ENCODE peak calls at places on chromosome X, in eight cellular contexts. One of them, this sample, is unnamed.

GRCh38 chrX:41001327-41001726 is 83.9 kb upstream of the USP9X start:
- DNase-seq in BJ: no peak
- DNase-seq in esophagus muscularis mucosa: no peak
- DNase-seq in PC-3: no peak
- DNase-seq in GM23338: no peak
- DNase-seq in WERI-Rb-1: no peak
- DNase-seq in cardiac muscle cell: peak; percentile 17
- DNase-seq in mucosa of descending colon: no peak
- DNase-seq in this sample: no peak

GRCh38 chrX:103681443-103681842 is 5.1 kb downstream of the MORF4L2 start:
- DNase-seq in BJ: no peak
- DNase-seq in esophagus muscularis mucosa: no peak
- DNase-seq in PC-3: no peak
- DNase-seq in GM23338: no peak
- DNase-seq in WERI-Rb-1: no peak
- DNase-seq in cardiac muscle cell: no peak
- DNase-seq in mucosa of descending colon: no peak
- DNase-seq in this sample: no peak

GRCh38 chrX:118495061-118495921 is at the start of gene DOCK11:
- DNase-seq in BJ: peak; percentile 57
- DNase-seq in esophagus muscularis mucosa: peak; percentile 96
- DNase-seq in PC-3: peak; percentile 57
- DNase-seq in GM23338: peak; percentile 71
- DNase-seq in WERI-Rb-1: peak; percentile 52
- DNase-seq in cardiac muscle cell: peak; percentile 79
- DNase-seq in mucosa of descending colon: peak; percentile 75
- DNase-seq in this sample: no peak

GRCh38 chrX:155632424-155633100 is 19.8 kb upstream of the TMLHE start:
- DNase-seq in BJ: no peak
- DNase-seq in esophagus muscularis mucosa: no peak
- DNase-seq in PC-3: no peak
- DNase-seq in GM23338: no peak
- DNase-seq in WERI-Rb-1: no peak
- DNase-seq in cardiac muscle cell: no peak
- DNase-seq in mucosa of descending colon: no peak
- DNase-seq in this sample: no peak

GRCh38 chrX:31271615-31272471 is 200.0 kb upstream of the FTHL17 start:
- DNase-seq in BJ: no peak
- DNase-seq in esophagus muscularis mucosa: no peak
- DNase-seq in PC-3: peak; percentile 2
- DNase-seq in GM23338: no peak
- DNase-seq in WERI-Rb-1: no peak
- DNase-seq in cardiac muscle cell: no peak
- DNase-seq in mucosa of descending colon: no peak
- DNase-seq in this sample: peak; percentile 66

GRCh38 chrX:40734956-40735317 is 405 bp downstream of the MED14 start:
- DNase-seq in BJ: no peak
- DNase-seq in esophagus muscularis mucosa: no peak
- DNase-seq in PC-3: no peak
- DNase-seq in GM23338: peak; percentile 18
- DNase-seq in WERI-Rb-1: peak; percentile 49
- DNase-seq in cardiac muscle cell: no peak
- DNase-seq in mucosa of descending colon: no peak
- DNase-seq in this sample: no peak

GRCh38 chrX:134623293-134624045 is 34.8 kb downstream of the PLAC1 start:
- DNase-seq in BJ: no peak
- DNase-seq in esophagus muscularis mucosa: no peak
- DNase-seq in PC-3: peak; percentile 56
- DNase-seq in GM23338: no peak
- DNase-seq in WERI-Rb-1: no peak
- DNase-seq in cardiac muscle cell: no peak
- DNase-seq in mucosa of descending colon: no peak
- DNase-seq in this sample: peak; percentile 37

GRCh38 chrX:40170830-40171512 is 73.2 kb upstream of the BCOR start:
- DNase-seq in BJ: no peak
- DNase-seq in esophagus muscularis mucosa: no peak
- DNase-seq in PC-3: peak; percentile 38
- DNase-seq in GM23338: peak; percentile 17
- DNase-seq in WERI-Rb-1: peak; percentile 86
- DNase-seq in cardiac muscle cell: peak; percentile 56
- DNase-seq in mucosa of descending colon: peak; percentile 35
- DNase-seq in this sample: no peak

GRCh38 chrX:69297521-69297920 is 132.3 kb upstream of the PJA1 start:
- DNase-seq in BJ: no peak
- DNase-seq in esophagus muscularis mucosa: no peak
- DNase-seq in PC-3: no peak
- DNase-seq in GM23338: no peak
- DNase-seq in WERI-Rb-1: no peak
- DNase-seq in cardiac muscle cell: no peak
- DNase-seq in mucosa of descending colon: no peak
- DNase-seq in this sample: no peak

GRCh38 chrX:6226646-6227444 is 1.8 kb downstream of the NLGN4X start:
- DNase-seq in BJ: no peak
- DNase-seq in esophagus muscularis mucosa: no peak
- DNase-seq in PC-3: no peak
- DNase-seq in GM23338: peak; percentile 33
- DNase-seq in WERI-Rb-1: peak; percentile 7
- DNase-seq in cardiac muscle cell: peak; percentile 53
- DNase-seq in mucosa of descending colon: no peak
- DNase-seq in this sample: no peak

GRCh38 chrX:6223516-6223915 is 5.2 kb downstream of the NLGN4X start:
- DNase-seq in BJ: no peak
- DNase-seq in esophagus muscularis mucosa: no peak
- DNase-seq in PC-3: no peak
- DNase-seq in GM23338: no peak
- DNase-seq in WERI-Rb-1: no peak
- DNase-seq in cardiac muscle cell: no peak
- DNase-seq in mucosa of descending colon: no peak
- DNase-seq in this sample: no peak

GRCh38 chrX:6226053-6226645 is 2.5 kb downstream of the NLGN4X start:
- DNase-seq in BJ: no peak
- DNase-seq in esophagus muscularis mucosa: no peak
- DNase-seq in PC-3: no peak
- DNase-seq in GM23338: peak; percentile 73
- DNase-seq in WERI-Rb-1: peak; percentile 7
- DNase-seq in cardiac muscle cell: peak; percentile 65
- DNase-seq in mucosa of descending colon: peak; percentile 13
- DNase-seq in this sample: no peak

GRCh38 chrX:6227445-6227820 is 1.2 kb downstream of the NLGN4X start:
- DNase-seq in BJ: no peak
- DNase-seq in esophagus muscularis mucosa: no peak
- DNase-seq in PC-3: no peak
- DNase-seq in GM23338: peak; percentile 11
- DNase-seq in WERI-Rb-1: no peak
- DNase-seq in cardiac muscle cell: peak; percentile 7
- DNase-seq in mucosa of descending colon: no peak
- DNase-seq in this sample: no peak

DNA sequence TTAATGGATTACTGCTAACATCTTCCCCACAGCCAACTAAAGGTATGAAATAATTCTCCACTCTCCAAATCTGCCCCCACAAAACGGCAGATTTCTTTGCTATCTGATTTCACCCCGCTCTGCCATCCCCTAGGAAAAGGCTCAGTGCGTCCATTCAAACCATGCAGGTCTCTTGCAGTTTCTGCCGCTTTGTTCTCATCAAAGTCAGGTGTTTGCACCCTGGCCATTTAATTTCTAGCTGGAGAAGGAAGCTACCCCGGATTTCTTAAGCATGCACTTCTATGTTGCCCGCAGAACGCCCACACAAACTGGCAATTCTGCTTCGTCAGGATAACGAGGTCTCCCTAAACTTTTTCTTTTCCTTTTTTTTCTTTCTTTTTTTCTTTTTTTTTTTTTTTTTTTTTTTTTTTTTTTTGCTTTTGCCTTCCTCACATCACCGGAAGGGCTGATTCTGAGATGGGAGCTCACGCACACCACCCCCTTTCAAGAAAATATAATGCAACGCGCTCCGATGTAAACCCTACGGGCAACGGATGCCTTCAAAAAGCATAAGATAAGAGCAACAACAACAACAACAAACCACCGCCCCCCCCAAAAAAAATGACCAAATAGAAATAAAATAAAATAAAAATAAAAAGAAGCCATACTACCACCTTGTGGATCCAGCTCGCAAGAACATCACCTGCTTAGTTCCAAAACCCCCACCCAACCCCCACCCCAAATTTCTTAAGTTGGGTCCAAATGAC is 3.2 kb downstream of the NLGN4X start:
- DNase-seq in BJ: no peak
- DNase-seq in esophagus muscularis mucosa: no peak
- DNase-seq in PC-3: no peak
- DNase-seq in GM23338: peak; percentile 32
- DNase-seq in WERI-Rb-1: no peak
- DNase-seq in cardiac muscle cell: peak; percentile 11
- DNase-seq in mucosa of descending colon: no peak
- DNase-seq in this sample: no peak
- TF ChIP-seq CTCF in BJ: no peak
- TF ChIP-seq CTCF in esophagus muscularis mucosa: no peak
- TF ChIP-seq CTCF in PC-3: no peak
- TF ChIP-seq CTCF in GM23338: no peak
- TF ChIP-seq CTCF in WERI-Rb-1: no peak
- TF ChIP-seq CTCF in cardiac muscle cell: no peak
- TF ChIP-seq CTCF in mucosa of descending colon: no peak
- TF ChIP-seq CTCF in this sample: no peak

GRCh38 chrX:37684918-37685317 is 673 bp upstream of the XK start:
- DNase-seq in BJ: no peak
- DNase-seq in esophagus muscularis mucosa: no peak
- DNase-seq in PC-3: peak; percentile 18
- DNase-seq in GM23338: no peak
- DNase-seq in WERI-Rb-1: no peak
- DNase-seq in cardiac muscle cell: no peak
- DNase-seq in mucosa of descending colon: no peak
- DNase-seq in this sample: no peak
- H3K4me3 ChIP-seq in BJ: no peak overlapping the region
- H3K4me3 ChIP-seq in esophagus muscularis mucosa: peak overlapping the region; percentile 66
- H3K4me3 ChIP-seq in PC-3: peak overlapping the region; percentile 46
- H3K4me3 ChIP-seq in GM23338: peak overlapping the region; percentile 47
- H3K4me3 ChIP-seq in WERI-Rb-1: no peak overlapping the region
- H3K4me3 ChIP-seq in cardiac muscle cell: no peak overlapping the region
- H3K4me3 ChIP-seq in mucosa of descending colon: no peak overlapping the region
- H3K4me3 ChIP-seq in this sample: no peak overlapping the region

GRCh38 chrX:153704021-153704526 is 16.3 kb downstream of the SLC6A8 start:
- DNase-seq in BJ: no peak
- DNase-seq in esophagus muscularis mucosa: no peak
- DNase-seq in PC-3: no peak
- DNase-seq in GM23338: no peak
- DNase-seq in WERI-Rb-1: no peak
- DNase-seq in cardiac muscle cell: no peak
- DNase-seq in mucosa of descending colon: no peak
- DNase-seq in this sample: peak; percentile 45

GRCh38 chrX:153708415-153708814 is 15.8 kb downstream of the BCAP31 start:
- DNase-seq in BJ: peak; percentile 39
- DNase-seq in esophagus muscularis mucosa: no peak
- DNase-seq in PC-3: peak; percentile 90
- DNase-seq in GM23338: peak; percentile 73
- DNase-seq in WERI-Rb-1: peak; percentile 93
- DNase-seq in cardiac muscle cell: peak; percentile 70
- DNase-seq in mucosa of descending colon: peak; percentile 87
- DNase-seq in this sample: peak; percentile 87

GRCh38 chrX:153706799-153707198 is 17.4 kb downstream of the BCAP31 start:
- DNase-seq in BJ: no peak
- DNase-seq in esophagus muscularis mucosa: no peak
- DNase-seq in PC-3: no peak
- DNase-seq in GM23338: no peak
- DNase-seq in WERI-Rb-1: no peak
- DNase-seq in cardiac muscle cell: no peak
- DNase-seq in mucosa of descending colon: no peak
- DNase-seq in this sample: no peak

GRCh38 chrX:153709726-153710674 is 14.2 kb downstream of the BCAP31 start:
- DNase-seq in BJ: no peak
- DNase-seq in esophagus muscularis mucosa: no peak
- DNase-seq in PC-3: no peak
- DNase-seq in GM23338: no peak
- DNase-seq in WERI-Rb-1: no peak
- DNase-seq in cardiac muscle cell: no peak
- DNase-seq in mucosa of descending colon: no peak
- DNase-seq in this sample: no peak

DNA sequence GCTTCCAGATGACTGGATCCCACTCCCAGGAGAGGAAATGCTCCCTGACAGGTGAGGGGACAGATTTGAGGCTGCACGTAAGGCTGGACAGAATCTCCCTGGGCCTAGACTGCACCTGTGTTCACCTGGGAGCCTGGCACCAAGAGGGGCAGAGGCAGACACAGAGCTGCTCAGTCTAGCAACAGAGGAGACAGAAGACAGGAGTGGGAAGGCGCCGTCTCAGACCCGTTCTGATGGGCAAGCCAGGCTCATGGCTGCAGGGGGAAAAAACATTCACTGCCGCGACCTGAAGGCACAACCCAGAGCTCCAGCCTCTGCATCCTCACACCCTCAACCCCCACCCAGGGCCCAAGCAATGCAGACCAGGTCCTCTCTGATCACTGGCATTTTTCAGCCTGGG is 16.8 kb downstream of the BCAP31 start:
- DNase-seq in BJ: no peak
- DNase-seq in esophagus muscularis mucosa: no peak
- DNase-seq in PC-3: no peak
- DNase-seq in GM23338: no peak
- DNase-seq in WERI-Rb-1: no peak
- DNase-seq in cardiac muscle cell: no peak
- DNase-seq in mucosa of descending colon: no peak
- DNase-seq in this sample: no peak
- H3K36me3 ChIP-seq in BJ: peaks cover 5% of the 10 kb centered on the region
- H3K36me3 ChIP-seq in esophagus muscularis mucosa: peaks cover 18% of the 10 kb centered on the region
- H3K36me3 ChIP-seq in PC-3: peaks cover 11% of the 10 kb centered on the region
- H3K36me3 ChIP-seq in GM23338: no peaks in the 10 kb centered on the region
- H3K36me3 ChIP-seq in WERI-Rb-1: peaks cover 30% of the 10 kb centered on the region
- H3K36me3 ChIP-seq in cardiac muscle cell: no peaks in the 10 kb centered on the region
- H3K36me3 ChIP-seq in mucosa of descending colon: no peaks in the 10 kb centered on the region
- H3K36me3 ChIP-seq in this sample: peaks cover 4% of the 10 kb centered on the region

DNA sequence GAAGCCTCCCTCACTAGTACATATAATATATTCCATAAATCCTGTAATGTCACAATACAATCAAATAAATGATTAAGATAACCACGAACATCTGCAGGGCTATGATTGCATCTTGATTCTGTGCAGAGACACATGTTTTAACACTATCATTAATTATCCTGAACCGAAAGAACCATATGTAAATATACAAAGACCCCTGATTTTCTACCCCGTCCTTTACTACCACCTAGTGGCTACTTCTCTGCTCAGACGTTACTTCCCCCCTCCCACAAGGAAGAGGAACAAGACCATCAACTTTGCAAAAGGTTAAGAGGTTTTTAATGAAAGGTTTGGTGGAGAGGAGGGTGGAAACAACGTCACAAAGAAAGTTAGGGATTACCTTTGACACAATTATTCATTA is 134.0 kb downstream of the COL4A6 start:
- DNase-seq in BJ: no peak
- DNase-seq in esophagus muscularis mucosa: no peak
- DNase-seq in PC-3: peak; percentile 41
- DNase-seq in GM23338: peak; percentile 53
- DNase-seq in WERI-Rb-1: no peak
- DNase-seq in cardiac muscle cell: peak; percentile 36
- DNase-seq in mucosa of descending colon: no peak
- DNase-seq in this sample: peak; percentile 21
- TF ChIP-seq CTCF in BJ: no peak
- TF ChIP-seq CTCF in esophagus muscularis mucosa: peak; percentile 41
- TF ChIP-seq CTCF in PC-3: peak; percentile 74
- TF ChIP-seq CTCF in GM23338: peak; percentile 66
- TF ChIP-seq CTCF in WERI-Rb-1: peak; percentile 22
- TF ChIP-seq CTCF in cardiac muscle cell: peak; percentile 53
- TF ChIP-seq CTCF in mucosa of descending colon: no peak
- TF ChIP-seq CTCF in this sample: peak; percentile 19

GRCh38 chrX:38189431-38190128 is 31.1 kb downstream of the SRPX start:
- DNase-seq in BJ: no peak
- DNase-seq in esophagus muscularis mucosa: no peak
- DNase-seq in PC-3: no peak
- DNase-seq in GM23338: no peak
- DNase-seq in WERI-Rb-1: no peak
- DNase-seq in cardiac muscle cell: no peak
- DNase-seq in mucosa of descending colon: no peak
- DNase-seq in this sample: no peak
- H3K4me3 ChIP-seq in BJ: no peak overlapping the region
- H3K4me3 ChIP-seq in esophagus muscularis mucosa: no peak overlapping the region
- H3K4me3 ChIP-seq in PC-3: no peak overlapping the region
- H3K4me3 ChIP-seq in GM23338: no peak overlapping the region
- H3K4me3 ChIP-seq in WERI-Rb-1: no peak overlapping the region
- H3K4me3 ChIP-seq in cardiac muscle cell: no peak overlapping the region
- H3K4me3 ChIP-seq in mucosa of descending colon: no peak overlapping the region
- H3K4me3 ChIP-seq in this sample: no peak overlapping the region

This sample was measured in bronchial epithelial cell.